ENCODE peak calls at places on chromosome 17, in seven cellular contexts. E is NT2/D1; W is GM20000; U is stimulated activated CD4-positive, alpha-beta T cell treated with anti-CD3 and anti-CD28 coated beads, Interleukin-4, amount 100 ng/mL, for 1 hour; T is HTR-8/SVneo; Q is stromal cell of bone marrow; G is A172. J is an unnamed sample.

GRCh38 chr17:16878084-16878483 is 93.8 kb downstream of the TNFRSF13B start:
- DNase-seq in E (no peak), W (no peak), U (no peak), T (no peak), Q (no peak), G (no peak), J (no peak)

GRCh38 chr17:31798205-31798724 is 60.8 kb downstream of the COPRS start:
- DNase-seq in E (no peak), W (no peak), U (no peak), T (no peak), Q (no peak), G (no peak), J (no peak)

GRCh38 chr17:78114831-78115723 is 13.5 kb downstream of the TMC6 start:
- DNase-seq in E (no peak), W (peak), U (no peak), T (no peak), Q (no peak), G (no peak), J (no peak)

GRCh38 chr17:60087882-60088669 is 9.4 kb upstream of the HEATR6 start:
- DNase-seq in E (no peak), W (no peak), U (no peak), T (peak), Q (no peak), G (peak), J (no peak)

GRCh38 chr17:27540300-27541105 is 84.3 kb downstream of the KSR1 start:
- DNase-seq in E (no peak), W (no peak), U (no peak), T (peak), Q (peak), G (peak), J (no peak)

GRCh38 chr17:19010729-19011505 is 6.4 kb upstream of the FAM83G start:
- DNase-seq in E (no peak), W (no peak), U (no peak), T (no peak), Q (no peak), G (peak), J (no peak)

GRCh38 chr17:34226011-34226410 is 29.1 kb upstream of the CCL2 start:
- DNase-seq in E (no peak), W (no peak), U (no peak), T (no peak), Q (no peak), G (no peak), J (no peak)

GRCh38 chr17:72711531-72712310 is 380.8 kb downstream of the SLC39A11 start:
- DNase-seq in E (no peak), W (no peak), U (no peak), T (no peak), Q (no peak), G (no peak), J (no peak)

GRCh38 chr17:8287651-8288335 is 677 bp upstream of the RANGRF start:
- DNase-seq in E (no peak), W (no peak), U (no peak), T (no peak), Q (no peak), G (no peak), J (no peak)

GRCh38 chr17:60577147-60577925 is 22.7 kb upstream of the PPM1D start:
- DNase-seq in E (no peak), W (peak), U (no peak), T (no peak), Q (peak), G (no peak), J (no peak)

GRCh38 chr17:50919321-50920040 is 53.3 kb upstream of the TOB1 start:
- DNase-seq in E (peak), W (peak), U (peak), T (no peak), Q (peak), G (peak), J (peak)

GRCh38 chr17:70797166-70797565 is 627.8 kb downstream of the KCNJ2 start:
- DNase-seq in E (no peak), W (no peak), U (no peak), T (no peak), Q (no peak), G (no peak), J (no peak)

GRCh38 chr17:57662021-57662420 is 83.1 kb downstream of the CCDC182 start:
- DNase-seq in E (no peak), W (no peak), U (no peak), T (no peak), Q (no peak), G (no peak), J (no peak)

GRCh38 chr17:37828313-37829124 is 83.7 kb upstream of the HNF1B start:
- DNase-seq in E (no peak), W (no peak), U (no peak), T (no peak), Q (no peak), G (peak), J (no peak)

GRCh38 chr17:7486181-7486580 is 2.0 kb downstream of the POLR2A start:
- DNase-seq in E (no peak), W (no peak), U (no peak), T (no peak), Q (no peak), G (no peak), J (no peak)

GRCh38 chr17:36503456-36504155 is 17.1 kb downstream of the ZNHIT3 start:
- DNase-seq in E (no peak), W (no peak), U (no peak), T (no peak), Q (no peak), G (no peak), J (no peak)

GRCh38 chr17:12040478-12040877 is 19.8 kb downstream of the MAP2K4 start:
- DNase-seq in E (no peak), W (no peak), U (no peak), T (no peak), Q (no peak), G (no peak), J (no peak)